ENCODE peak calls at places on chromosomes 16 and 17, in four cellular contexts. Z, B, W and P are unnamed samples.

GRCh38 chr16:73027655-73028220 is 20.2 kb downstream of the ZFHX3 start:
- DNase-seq in Z (no peak), W (no peak), B (no peak), P (no peak)

GRCh38 chr17:30956764-30957374 is 14.0 kb upstream of the RNF135 start:
- DNase-seq in B (no peak), W (peak), Z (no peak), P (no peak)

GRCh38 chr16:24612656-24613055 is 73.3 kb downstream of the RBBP6 start:
- DNase-seq in B (no peak), W (no peak), Z (no peak), P (no peak)

GRCh38 chr16:165539-166374 is at the start of gene HBM:
- DNase-seq in Z (no peak), W (no peak), B (no peak), P (no peak)

GRCh38 chr17:38910325-38910724 is 15.1 kb upstream of the LASP1NB start:
- DNase-seq in W (no peak), B (no peak), Z (no peak), P (no peak)

GRCh38 chr17:1999557-2000251 is 25.4 kb downstream of the RTN4RL1 start:
- DNase-seq in Z (peak), W (peak), B (peak), P (peak)

GRCh38 chr17:1058423-1059130 is 61.6 kb downstream of the TIMM22 start:
- DNase-seq in B (peak), Z (peak), W (peak), P (peak)

GRCh38 chr17:61822326-61823285 is 40.7 kb downstream of the BRIP1 start:
- DNase-seq in W (no peak), Z (no peak), B (no peak), P (no peak)

GRCh38 chr16:50121278-50121677 is 31.8 kb upstream of the TENT4B start:
- DNase-seq in B (no peak), W (no peak), Z (no peak), P (no peak)

GRCh38 chr16:27498020-27498419 is 51.7 kb downstream of the GTF3C1 start:
- DNase-seq in Z (peak), B (no peak), W (no peak), P (no peak)

GRCh38 chr17:4948997-4949320 is 629 bp upstream of the PFN1 start:
- DNase-seq in W (peak), Z (peak), B (peak), P (peak)

GRCh38 chr16:14364386-14365199 is 265.5 kb downstream of the PARN start:
- DNase-seq in B (no peak), Z (peak), W (peak), P (peak)

GRCh38 chr17:8696951-8697745 is 47.5 kb downstream of the CCDC42 start:
- DNase-seq in B (no peak), Z (peak), W (peak), P (no peak)

GRCh38 chr17:38601539-38602351 is 4.0 kb downstream of the SRCIN1 start:
- DNase-seq in Z (no peak), B (no peak), W (no peak), P (no peak)

GRCh38 chr17:82734987-82735866 is at the start of gene FN3K:
- DNase-seq in B (peak), W (peak), Z (peak), P (no peak)

GRCh38 chr16:58345574-58346354 is 46.5 kb upstream of the GINS3 start:
- DNase-seq in B (no peak), W (peak), Z (no peak), P (no peak)

GRCh38 chr16:59021751-59022150 is 287.6 kb upstream of the GOT2 start:
- DNase-seq in Z (peak), W (peak), B (no peak), P (peak)

GRCh38 chr16:81595676-81596292 is 151.2 kb downstream of the CMIP start:
- DNase-seq in W (peak), Z (peak), B (no peak), P (peak)

GRCh38 chr16:1458977-1459341 is 14.6 kb upstream of the CCDC154 start:
- DNase-seq in B (no peak), W (no peak), Z (no peak), P (no peak)

GRCh38 chr16:84331998-84332780 is 36.1 kb upstream of the ATP2C2 start:
- DNase-seq in W (no peak), B (no peak), Z (peak), P (peak)

GRCh38 chr16:16828913-16829398 is 450.0 kb downstream of the NPIPA7 start:
- DNase-seq in Z (no peak), B (no peak), W (no peak), P (no peak)

GRCh38 chr17:6510321-6511023 is 45.9 kb downstream of the PITPNM3 start:
- DNase-seq in W (no peak), Z (no peak), B (no peak), P (peak)

GRCh38 chr17:12927541-12928425 is 90.0 kb downstream of the ELAC2 start:
- DNase-seq in W (peak), B (peak), Z (peak), P (no peak)

GRCh38 chr17:17993852-17994251 is 21.2 kb downstream of the DRC3 start:
- DNase-seq in W (no peak), Z (no peak), B (no peak), P (no peak)

GRCh38 chr17:16013943-16014407 is 14.4 kb downstream of the TTC19 start:
- DNase-seq in W (peak), B (peak), Z (peak), P (peak)

GRCh38 chr16:77298638-77299360 is 99.6 kb downstream of the SYCE1L start:
- DNase-seq in Z (peak), W (peak), B (no peak), P (peak)

GRCh38 chr16:3157229-3158013 is 22.6 kb downstream of the ZNF213 start:
- DNase-seq in B (peak), W (peak), Z (peak), P (peak)

GRCh38 chr16:86823895-86824671 is 245.7 kb downstream of the FOXL1 start:
- DNase-seq in Z (peak), W (peak), B (no peak), P (no peak)

GRCh38 chr17:19539040-19539399 is 5.4 kb downstream of the SLC47A1 start:
- DNase-seq in Z (no peak), B (no peak), W (no peak), P (no peak)

GRCh38 chr17:69117855-69118758 is 23.6 kb downstream of the ABCA6 start:
- DNase-seq in W (no peak), B (no peak), Z (no peak), P (no peak)

GRCh38 chr17:80504671-80505413 is 28.4 kb upstream of the NPTX1 start:
- DNase-seq in B (no peak), Z (peak), W (peak), P (peak)

GRCh38 chr16:69610356-69610755 is 44.6 kb downstream of the NFAT5 start:
- DNase-seq in Z (peak), W (no peak), B (no peak), P (no peak)

GRCh38 chr17:18258356-18259038 is at the start of gene FLII:
- DNase-seq in W (peak), Z (peak), B (peak), P (no peak)

GRCh38 chr17:48526986-48527741 is 3.6 kb downstream of the HOXB1 start:
- DNase-seq in B (peak), Z (no peak), W (no peak), P (no peak)

GRCh38 chr17:30599424-30600061 is 122.3 kb downstream of the GOSR1 start:
- DNase-seq in W (no peak), Z (no peak), B (no peak), P (no peak)

GRCh38 chr16:55323637-55324490 is at the start of gene IRX6:
- DNase-seq in W (no peak), Z (peak), B (peak), P (no peak)

GRCh38 chr16:5056347-5056746 is 9.4 kb downstream of the C16orf89 start:
- DNase-seq in W (no peak), Z (no peak), B (peak), P (no peak)

GRCh38 chr17:75617675-75618074 is 15.6 kb upstream of the SMIM5 start:
- DNase-seq in B (no peak), W (no peak), Z (no peak), P (no peak)

GRCh38 chr17:75622071-75622470 is 11.2 kb upstream of the SMIM5 start:
- DNase-seq in B (no peak), W (no peak), Z (no peak), P (no peak)

GRCh38 chr17:75617218-75617617 is 16.0 kb upstream of the SMIM5 start:
- DNase-seq in Z (no peak), W (no peak), B (no peak), P (no peak)

GRCh38 chr17:75622771-75623273 is 10.4 kb upstream of the SMIM5 start:
- DNase-seq in Z (no peak), W (no peak), B (no peak), P (no peak)

DNA sequence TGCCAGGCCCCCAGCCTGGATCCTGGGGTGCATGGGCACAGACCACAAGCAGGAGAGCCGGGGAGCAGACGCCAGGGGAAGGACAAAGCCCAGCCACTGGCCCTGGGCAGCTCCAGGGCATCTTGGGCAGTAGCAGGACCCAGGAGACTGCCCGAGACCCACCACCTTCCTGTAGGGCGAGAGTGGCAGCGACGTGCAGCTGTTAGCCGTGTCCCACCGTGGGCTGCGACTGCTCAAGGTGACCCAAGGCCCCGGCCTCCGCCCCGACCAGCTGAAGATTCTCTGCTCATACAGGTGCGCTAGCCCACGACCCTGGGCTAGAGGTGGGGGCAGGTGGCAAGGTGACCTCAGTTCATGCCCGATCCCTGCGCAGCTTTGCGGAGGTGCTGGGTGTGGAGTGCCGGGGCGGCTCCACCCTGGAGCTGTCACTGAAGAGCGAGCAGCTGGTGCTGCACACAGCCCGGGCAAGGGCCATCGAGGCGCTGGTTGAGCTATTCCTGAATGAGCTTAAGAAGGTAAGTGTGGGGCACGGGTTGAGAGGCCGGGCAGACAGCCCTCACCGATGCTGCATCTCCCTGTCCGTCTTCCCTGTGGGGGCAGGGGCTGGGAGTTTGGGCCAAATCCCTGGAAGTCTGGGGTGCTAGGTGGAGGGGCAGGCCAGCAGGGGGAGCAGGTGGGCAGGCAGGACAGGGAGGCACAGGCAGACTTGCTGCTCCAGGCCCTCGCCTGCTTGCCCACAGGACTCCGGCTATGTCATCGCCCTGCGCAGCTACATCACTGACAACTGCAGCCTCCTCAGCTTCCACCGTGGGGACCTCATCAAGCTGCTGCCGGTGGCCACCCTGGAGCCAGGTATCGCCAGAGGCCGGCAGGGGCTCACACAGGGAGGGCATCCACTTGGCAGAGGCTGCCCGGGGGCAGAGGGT is 13.5 kb upstream of the SMIM5 start:
- DNase-seq in B (peak), W (peak), Z (peak), P (peak)
- TF ChIP-seq CTCF in B (peak), W (peak), Z (peak), P (peak)

GRCh38 chr17:76478097-76478496 is 10.7 kb downstream of the AANAT start:
- DNase-seq in Z (no peak), B (no peak), W (no peak), P (no peak)

GRCh38 chr17:76478730-76479514 is 11.5 kb downstream of the AANAT start:
- DNase-seq in Z (no peak), W (no peak), B (no peak), P (no peak)

GRCh38 chr17:76479515-76480048 is 12.2 kb downstream of the AANAT start:
- DNase-seq in Z (no peak), B (no peak), W (no peak), P (no peak)

GRCh38 chr17:76481091-76481655 is 13.8 kb downstream of the AANAT start:
- DNase-seq in B (no peak), Z (no peak), W (no peak), P (no peak)

GRCh38 chr17:76480676-76481075 is 13.3 kb downstream of the AANAT start:
- DNase-seq in B (no peak), Z (no peak), W (no peak), P (no peak)
- TF ChIP-seq CTCF in B (no peak), Z (no peak), W (no peak), P (no peak)

DNA sequence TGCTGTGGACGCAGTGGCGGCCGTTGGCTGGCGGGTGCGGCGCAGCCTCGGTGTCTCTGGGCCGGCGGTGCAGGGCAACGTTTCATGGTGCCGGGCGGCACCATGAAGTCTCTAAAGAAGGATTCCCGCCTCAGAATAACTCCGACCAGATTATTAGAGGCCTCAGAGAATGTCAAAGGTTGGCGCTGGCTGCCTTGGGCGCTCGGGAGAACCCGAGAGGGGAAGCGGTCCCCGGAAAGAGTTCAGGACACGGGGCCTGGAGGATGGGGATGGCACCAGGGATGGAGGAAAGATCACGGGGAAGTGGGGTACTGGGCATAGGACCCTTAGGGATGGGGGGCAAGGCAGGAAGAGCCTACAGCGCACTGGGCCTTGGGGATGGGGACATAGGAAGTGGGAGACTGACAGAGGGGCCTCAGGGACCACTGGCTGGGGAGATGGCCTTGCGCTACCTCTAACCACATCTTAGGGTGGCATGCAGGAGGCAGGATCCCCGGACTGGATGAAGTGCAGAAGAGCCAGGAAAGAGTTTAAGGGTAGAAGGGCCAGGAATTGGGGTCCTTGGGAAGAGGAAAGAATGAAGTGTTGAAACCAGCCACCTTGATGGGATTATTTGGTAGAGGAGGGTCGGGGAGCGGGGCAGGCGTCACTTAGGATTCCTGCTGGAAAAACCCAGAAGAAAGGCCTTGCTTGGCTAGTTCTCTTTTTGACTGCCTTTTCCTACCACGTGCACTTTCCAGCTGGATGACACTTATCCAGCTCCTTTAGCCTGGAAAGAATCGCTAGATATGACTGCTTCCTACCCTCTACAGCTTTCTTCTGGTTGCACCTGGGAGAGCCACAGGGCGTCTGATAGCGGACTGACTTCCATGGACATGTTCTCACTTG is 578 bp downstream of the MYCBPAP start:
- DNase-seq in W (no peak), B (no peak), Z (no peak), P (no peak)
- TF ChIP-seq CTCF in W (no peak), B (no peak), Z (no peak), P (no peak)

GRCh38 chr16:8655184-8655717 is 19.2 kb upstream of the ABAT start:
- DNase-seq in W (peak), Z (peak), B (peak), P (no peak)
- TF ChIP-seq CTCF in W (peak), Z (peak), B (peak), P (peak)

GRCh38 chr17:78206298-78206697 is 7.8 kb upstream of the BIRC5 start:
- DNase-seq in B (no peak), Z (no peak), W (no peak), P (no peak)
- TF ChIP-seq CTCF in B (no peak), Z (no peak), W (no peak), P (peak)